ENCODE peak calls at places on chromosomes 13 and 19, in four cellular contexts. G is GM12878, I is H1, R is HepG2. H is an unnamed sample.

GRCh38 chr19:40576181-40576584 is 490 bp upstream of the SHKBP1 start:
- DNase-seq in G (no peak), I (peak; percentile 70), R (no peak), H (no peak)

GRCh38 chr19:11421607-11422098 is 2.5 kb upstream of the RGL3 start:
- DNase-seq in G (no peak), I (peak; percentile 100), R (no peak), H (peak; percentile 89)

GRCh38 chr13:109346060-109346459 is 440.3 kb downstream of the IRS2 start:
- DNase-seq in G (no peak), I (no peak), R (no peak), H (no peak)

GRCh38 chr13:72489751-72490150 is 237.7 kb downstream of the MZT1 start:
- DNase-seq in G (no peak), I (no peak), R (no peak), H (no peak)

GRCh38 chr13:110449225-110450015 is 112.1 kb downstream of the RAB20 start:
- DNase-seq in G (no peak), I (no peak), R (no peak), H (no peak)

GRCh38 chr19:4316940-4317339 is 12.5 kb downstream of the FSD1 start:
- DNase-seq in G (no peak), I (no peak), R (no peak), H (no peak)

GRCh38 chr13:96781141-96781540 is 213.1 kb downstream of the OXGR1 start:
- DNase-seq in G (no peak), I (no peak), R (no peak), H (no peak)

GRCh38 chr19:48644839-48645651 is 942 bp downstream of the CA11 start:
- DNase-seq in G (no peak), I (peak; percentile 81), R (peak; percentile 53), H (peak; percentile 75)

GRCh38 chr13:33611016-33611805 is 206.7 kb upstream of the RFC3 start:
- DNase-seq in G (no peak), I (no peak), R (peak; percentile 83), H (no peak)

GRCh38 chr19:44847144-44848035 is 1.3 kb downstream of the NECTIN2 start:
- DNase-seq in G (no peak), I (peak; percentile 78), R (peak; percentile 42), H (peak; percentile 67)

GRCh38 chr19:9702186-9702585 is 27.3 kb upstream of the ZNF562 start:
- DNase-seq in G (no peak), I (no peak), R (no peak), H (no peak)

DNA sequence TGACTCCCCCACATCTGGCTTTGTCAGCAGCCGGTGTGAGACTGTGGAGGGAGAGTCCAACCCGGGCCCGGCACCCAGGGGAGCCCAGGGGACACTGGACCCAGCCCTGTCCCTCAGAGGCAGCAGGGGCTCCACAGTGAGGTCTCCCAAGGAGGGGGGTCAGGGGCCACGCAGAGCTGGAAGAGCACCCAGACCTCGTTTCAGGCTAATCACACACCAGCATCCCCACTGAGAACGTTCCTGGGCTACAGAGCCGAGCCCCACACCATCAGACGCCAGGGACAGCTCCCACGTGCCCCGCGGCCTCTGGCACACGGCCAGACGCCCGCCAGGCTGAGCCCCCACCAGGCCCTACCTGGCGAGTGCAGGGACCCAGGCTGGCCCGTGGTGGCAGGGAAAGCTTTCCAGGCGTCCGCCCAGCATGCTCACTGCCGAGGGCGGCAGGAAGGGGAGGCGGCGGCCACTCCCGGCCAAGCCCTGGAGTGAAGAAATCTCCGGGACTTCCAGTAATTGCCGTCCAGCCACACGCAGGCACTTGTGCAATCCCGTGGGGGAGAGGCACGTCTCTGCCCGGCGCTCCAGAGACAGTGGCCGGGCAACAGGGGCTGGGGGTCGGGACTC is 19.2 kb downstream of the SBNO2 start:
- DNase-seq in G (no peak), I (no peak), R (peak; percentile 67), H (no peak)
- TF ChIP-seq EP300 in G (no peak), I (no peak), R (no peak), H (no peak)

GRCh38 chr19:18931316-18932162 is 9.5 kb downstream of the HOMER3 start:
- DNase-seq in G (no peak), I (no peak), R (no peak), H (no peak)

GRCh38 chr19:18933297-18933696 is 7.7 kb downstream of the HOMER3 start:
- DNase-seq in G (no peak), I (no peak), R (no peak), H (no peak)

GRCh38 chr19:18928018-18928805 is 8.7 kb downstream of the DDX49 start:
- DNase-seq in G (no peak), I (no peak), R (no peak), H (no peak)

GRCh38 chr19:18932216-18932841 is 8.7 kb downstream of the HOMER3 start:
- DNase-seq in G (no peak), I (peak; percentile 99), R (no peak), H (peak; percentile 98)

DNA sequence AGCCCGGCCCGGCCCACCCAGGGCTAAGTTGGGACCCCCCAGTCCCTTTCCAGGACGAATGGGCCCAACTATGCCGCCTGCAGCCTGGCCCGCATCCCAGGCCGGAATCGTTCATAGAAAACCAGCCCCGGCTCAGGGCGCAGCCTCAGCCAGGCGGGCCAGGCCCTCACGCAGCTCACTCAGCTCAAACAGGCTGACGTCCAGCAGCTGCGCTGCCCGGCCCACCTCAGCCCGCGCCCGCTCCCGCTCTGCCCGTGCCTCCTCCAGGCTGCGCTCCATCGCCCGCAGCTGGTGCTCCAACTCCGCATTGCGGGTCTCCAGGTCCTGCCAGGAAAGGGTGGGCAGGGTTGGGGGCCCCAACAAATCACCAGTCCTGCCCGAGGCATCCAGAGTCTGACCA is 9.8 kb downstream of the DDX49 start:
- DNase-seq in G (no peak), I (no peak), R (no peak), H (no peak)
- TF ChIP-seq CREB1 in G (no peak), I (no peak), R (no peak), H (no peak)

DNA sequence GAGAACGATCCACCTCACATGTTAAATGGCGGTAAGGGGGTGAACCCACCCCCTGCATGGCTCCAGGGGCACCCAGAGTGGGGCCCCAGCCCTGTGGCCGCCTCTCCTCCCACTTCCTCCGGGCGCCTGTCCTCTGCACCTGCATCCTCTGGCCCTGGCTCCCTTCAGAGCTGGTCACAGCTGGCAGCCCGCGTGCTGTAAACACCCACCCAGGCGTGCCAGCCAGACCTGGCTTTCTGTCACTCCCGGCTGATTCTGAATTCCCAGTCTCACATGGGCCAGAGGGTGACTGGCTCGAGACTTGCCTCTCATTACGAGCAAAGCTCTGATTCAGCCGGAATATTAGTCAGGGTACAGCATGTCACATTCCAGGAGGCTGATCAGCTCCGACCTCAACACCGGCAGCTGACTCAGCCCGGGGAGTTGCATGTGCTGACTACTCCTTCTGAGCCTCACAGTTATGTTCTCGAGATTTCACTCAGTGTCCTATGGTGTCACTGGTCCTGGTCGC is 75.1 kb downstream of the GNG7 start:
- DNase-seq in G (no peak), I (no peak), R (peak; percentile 68), H (no peak)
- TF ChIP-seq EP300 in G (no peak), I (no peak), R (no peak), H (no peak)

GRCh38 chr19:18636969-18637629 is at the start of gene KLHL26:
- DNase-seq in G (no peak), I (no peak), R (no peak), H (no peak)

GRCh38 chr19:18639706-18640105 is 2.9 kb downstream of the KLHL26 start:
- DNase-seq in G (no peak), I (no peak), R (no peak), H (no peak)

GRCh38 chr19:18636183-18636968 is 452 bp upstream of the KLHL26 start:
- DNase-seq in G (peak; percentile 83), I (peak; percentile 100), R (peak; percentile 90), H (peak; percentile 99)

GRCh38 chr19:18635831-18636182 is 1.0 kb upstream of the KLHL26 start:
- DNase-seq in G (no peak), I (no peak), R (no peak), H (no peak)

DNA sequence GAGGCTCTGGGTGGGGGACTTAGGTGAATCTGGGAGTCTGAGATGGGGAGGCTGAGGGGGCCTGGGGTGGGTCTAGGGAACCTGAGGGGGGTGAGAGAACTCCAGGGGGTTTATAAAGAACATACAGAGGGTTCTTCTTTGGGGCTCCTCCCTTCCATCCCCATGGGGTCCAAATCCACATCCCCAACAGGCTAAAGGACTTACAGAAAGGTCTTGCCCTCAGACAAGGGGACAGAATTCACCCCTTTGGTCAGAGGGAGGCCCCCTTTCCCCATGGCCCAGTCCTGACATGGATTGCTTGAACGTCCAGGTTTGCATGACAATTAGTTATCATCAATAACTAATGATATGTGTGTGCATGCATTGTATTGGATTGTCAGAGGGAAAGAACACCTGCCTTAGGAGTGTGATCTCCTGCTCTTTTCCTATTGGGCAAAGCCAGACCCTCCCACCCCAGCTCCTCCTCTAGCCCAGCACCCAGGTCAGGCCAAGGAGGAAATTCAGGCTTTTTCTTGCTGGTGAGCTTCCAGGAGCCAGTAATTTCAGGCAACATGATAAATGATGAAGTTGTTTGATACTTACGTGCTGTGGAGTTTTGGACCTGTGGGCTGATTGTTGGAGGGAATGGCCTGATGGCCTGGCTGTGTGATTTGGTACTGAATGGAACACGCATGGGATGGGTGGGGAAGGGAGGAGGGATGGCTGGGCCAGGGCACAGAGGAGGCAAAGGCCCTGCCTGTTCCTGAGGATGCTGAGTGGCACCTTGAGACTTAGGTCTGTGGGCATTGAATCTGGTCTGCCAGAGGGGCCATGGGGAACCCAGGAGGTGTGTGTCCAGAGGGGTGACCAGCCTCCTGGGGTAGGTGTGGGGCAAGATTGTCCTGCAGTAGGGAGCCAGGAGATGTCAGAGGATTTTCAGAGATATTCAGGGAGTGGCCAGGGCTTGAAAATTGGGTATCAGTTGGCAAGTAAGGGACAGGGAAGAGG is 1.1 kb downstream of the KLHL26 start:
- DNase-seq in G (no peak), I (no peak), R (no peak), H (peak; percentile 56)
- TF ChIP-seq CREB1 in G (no peak), I (no peak), R (no peak), H (no peak)

H was measured in K562.